ENCODE peak calls at places on chromosomes 1 and 21, in seven cellular contexts. C is ovary; X is nephron progenitor cell; L is cardiac muscle cell; N is tibial nerve; Y is CD8-positive, alpha-beta T cell; G is uterus. I is an unnamed sample.
A peak's percentile ranks its signal among the peaks of the same experiment; 100 is the strongest.

GRCh38 chr21:33267250-33267649 is 1.1 kb downstream of the IL10RB start:
- DNase-seq in C (no peak), X (no peak), L (no peak), N (no peak), Y (no peak), G (no peak), I (no peak)

GRCh38 chr1:6461538-6462411 is 4.2 kb downstream of the TNFRSF25 start:
- DNase-seq in C (no peak), X (no peak), L (no peak), N (no peak), Y (no peak), G (no peak), I (no peak)

GRCh38 chr1:17192394-17193221 is 12.3 kb upstream of the PADI1 start:
- DNase-seq in C (no peak), X (no peak), L (no peak), N (no peak), Y (no peak), G (no peak), I (peak; percentile 37)

GRCh38 chr1:9399510-9400424 is 107.1 kb downstream of the SPSB1 start:
- DNase-seq in C (peak; percentile 66), X (peak; percentile 35), L (no peak), N (no peak), Y (no peak), G (no peak), I (no peak)

GRCh38 chr1:159508951-159509350 is 26.9 kb downstream of the OR10J5 start:
- DNase-seq in C (no peak), X (no peak), L (no peak), N (no peak), Y (no peak), G (no peak), I (no peak)

GRCh38 chr1:198007011-198007410 is 89.8 kb downstream of the LHX9 start:
- DNase-seq in C (no peak), X (no peak), L (no peak), N (no peak), Y (no peak), G (no peak), I (no peak)

GRCh38 chr1:61116421-61116820 is 34.1 kb downstream of the NFIA start:
- DNase-seq in C (no peak), X (no peak), L (no peak), N (no peak), Y (no peak), G (no peak), I (no peak)

GRCh38 chr1:104733866-104734265 is 984.2 kb downstream of the AMY1C start:
- DNase-seq in C (no peak), X (no peak), L (no peak), N (no peak), Y (no peak), G (no peak), I (no peak)

GRCh38 chr1:116538527-116538926 is 32.3 kb downstream of the CD58 start:
- DNase-seq in C (no peak), X (no peak), L (no peak), N (no peak), Y (no peak), G (no peak), I (no peak)

GRCh38 chr1:209191242-209191626 is 392.3 kb upstream of the CAMK1G start:
- DNase-seq in C (no peak), X (no peak), L (no peak), N (no peak), Y (no peak), G (no peak), I (no peak)

GRCh38 chr1:209196140-209196539 is 387.4 kb upstream of the CAMK1G start:
- DNase-seq in C (no peak), X (no peak), L (no peak), N (no peak), Y (no peak), G (no peak), I (no peak)

GRCh38 chr1:209187589-209187988 is 395.9 kb upstream of the CAMK1G start:
- DNase-seq in C (no peak), X (no peak), L (no peak), N (no peak), Y (no peak), G (no peak), I (no peak)

GRCh38 chr1:209190591-209191241 is 392.8 kb upstream of the CAMK1G start:
- DNase-seq in C (no peak), X (peak; percentile 75), L (peak; percentile 92), N (no peak), Y (no peak), G (no peak), I (no peak)
- TF ChIP-seq CTCF in C (no peak), X (peak; percentile 84), L (peak; percentile 79), N (no peak), Y (no peak), G (peak; percentile 10), I (peak; percentile 46)

GRCh38 chr1:209770636-209771415 is 13.5 kb downstream of the C1orf74 start:
- DNase-seq in C (no peak), X (no peak), L (no peak), N (no peak), Y (no peak), G (no peak), I (no peak)
- TF ChIP-seq CTCF in C (no peak), X (no peak), L (no peak), N (no peak), Y (no peak), G (no peak), I (no peak)

DNA sequence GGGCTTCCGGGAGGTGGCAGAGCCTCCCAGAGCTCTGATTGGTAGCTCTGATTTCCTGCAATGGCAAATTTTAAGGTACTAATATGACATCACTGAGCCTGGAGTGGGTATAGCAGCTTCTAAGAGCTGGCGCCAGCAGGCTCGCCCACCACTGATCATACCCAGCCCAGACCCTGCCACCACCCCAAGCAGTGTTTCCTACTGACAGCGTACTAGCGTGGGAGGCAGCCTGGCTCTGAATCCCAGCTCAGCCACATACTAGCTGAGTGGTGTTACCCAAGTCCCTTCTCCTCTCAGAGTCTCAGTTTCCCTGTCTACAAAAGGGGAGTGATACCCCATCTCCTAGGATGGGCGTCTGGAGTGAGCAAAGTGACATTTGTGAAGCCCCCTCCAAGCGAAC is 13.0 kb upstream of the ALDH4A1 start:
- DNase-seq in C (no peak), X (no peak), L (no peak), N (no peak), Y (no peak), G (no peak), I (no peak)
- TF ChIP-seq CTCF in C (no peak), X (no peak), L (no peak), N (no peak), Y (no peak), G (no peak), I (no peak)

GRCh38 chr1:243819438-243819839 is 30.6 kb downstream of the AKT3 start:
- DNase-seq in C (no peak), X (peak; percentile 5), L (no peak), N (no peak), Y (no peak), G (no peak), I (no peak)
- TF ChIP-seq CTCF in C (no peak), X (no peak), L (no peak), N (no peak), Y (no peak), G (no peak), I (no peak)

GRCh38 chr1:100810360-100810759 is 84.3 kb downstream of the EXTL2 start:
- DNase-seq in C (no peak), X (no peak), L (no peak), N (no peak), Y (no peak), G (no peak), I (no peak)

GRCh38 chr1:100816049-100816448 is 78.6 kb downstream of the EXTL2 start:
- DNase-seq in C (no peak), X (no peak), L (no peak), N (no peak), Y (no peak), G (no peak), I (no peak)

DNA sequence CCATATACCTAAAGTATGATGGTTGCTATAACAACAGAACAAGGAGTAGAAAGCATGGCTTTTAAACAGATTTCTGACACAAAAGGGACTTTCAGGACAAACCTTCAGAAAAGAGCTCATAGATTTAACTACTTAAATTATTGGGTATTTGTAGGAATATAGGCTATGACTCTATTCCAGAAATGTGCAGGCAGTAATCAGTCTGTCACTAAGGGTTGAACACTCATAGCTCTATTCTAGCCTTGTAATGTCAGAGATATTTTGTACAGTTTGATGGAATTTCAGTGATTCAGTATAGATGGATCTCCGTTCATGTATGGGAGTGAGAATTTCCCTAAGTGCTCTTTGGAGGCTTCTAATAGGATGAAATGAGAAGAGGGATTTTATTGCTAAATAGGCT is 82.8 kb downstream of the EXTL2 start:
- DNase-seq in C (no peak), X (no peak), L (no peak), N (no peak), Y (no peak), G (no peak), I (no peak)
- TF ChIP-seq CTCF in C (no peak), X (no peak), L (no peak), N (no peak), Y (no peak), G (no peak), I (no peak)

GRCh38 chr1:234216116-234216703 is 157.0 kb upstream of the COA6 start:
- DNase-seq in C (no peak), X (no peak), L (no peak), N (no peak), Y (no peak), G (no peak), I (no peak)
- TF ChIP-seq CTCF in C (no peak), X (no peak), L (no peak), N (no peak), Y (no peak), G (no peak), I (no peak)

DNA sequence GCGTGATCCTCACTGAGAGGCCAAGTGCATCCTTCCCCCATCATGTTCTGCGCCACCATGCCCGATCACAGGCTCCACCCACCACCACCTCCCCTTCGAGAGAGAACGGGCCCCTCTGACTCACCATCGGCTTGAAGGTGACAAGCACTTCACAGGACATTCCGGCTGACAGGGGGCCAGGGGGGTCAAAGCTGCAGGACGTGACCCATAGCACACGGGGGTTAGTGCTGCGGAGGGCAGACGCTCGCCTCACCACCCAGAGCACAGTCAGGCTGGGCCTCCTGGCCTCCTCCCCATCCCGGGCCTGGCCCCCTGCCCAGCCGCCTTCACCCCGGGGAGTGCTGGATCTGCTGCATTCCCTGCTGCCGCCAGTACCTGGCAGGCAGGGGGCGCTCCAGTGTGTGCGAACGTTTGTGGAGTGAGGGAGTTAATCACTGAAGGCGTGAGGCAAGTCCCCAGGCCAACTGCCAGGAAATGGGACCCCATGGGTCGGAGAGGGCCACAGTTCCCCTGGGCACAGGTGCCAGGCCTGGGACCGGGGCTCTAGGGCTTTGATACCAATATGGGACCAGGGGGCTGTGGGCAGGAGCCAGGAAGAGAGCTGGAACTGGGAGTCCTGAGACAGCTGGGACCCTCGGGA is 40.9 kb upstream of the TMEM52 start:
- DNase-seq in C (peak; percentile 75), X (peak; percentile 90), L (peak; percentile 90), N (peak; percentile 56), Y (peak; percentile 22), G (peak; percentile 73), I (no peak)
- TF ChIP-seq CTCF in C (no peak), X (peak; percentile 85), L (peak; percentile 89), N (peak; percentile 74), Y (peak; percentile 53), G (peak; percentile 43), I (peak; percentile 75)

I was measured in CD14-positive monocyte.